ENCODE peak calls at places on chromosomes 7 and 10, in five cellular contexts. R, S, M, P and X are unnamed samples.

GRCh38 chr7:29331163-29331562 is 136.6 kb downstream of the CHN2 start:
- DNase-seq in M (no peak), R (no peak), S (no peak), P (no peak), X (no peak)

GRCh38 chr7:8035647-8036518 is 67.3 kb downstream of the GLCCI1 start:
- DNase-seq in M (peak; percentile 4), S (peak; percentile 40), R (no peak), P (no peak), X (peak; percentile 25)

GRCh38 chr7:45920543-45921380 is at the start of gene IGFBP3:
- DNase-seq in M (peak; percentile 87), R (no peak), S (peak; percentile 35), P (peak; percentile 73), X (peak; percentile 67)

GRCh38 chr7:76246804-76247389 is 45.2 kb downstream of the SRRM3 start:
- DNase-seq in P (no peak), R (no peak), S (no peak), M (no peak), X (no peak)

GRCh38 chr7:153446490-153446889 is 605.7 kb upstream of the DPP6 start:
- DNase-seq in S (no peak), P (no peak), M (no peak), R (no peak), X (no peak)

GRCh38 chr7:28626629-28627262 is 214.4 kb downstream of the CREB5 start:
- DNase-seq in S (peak; percentile 63), P (peak; percentile 70), R (peak; percentile 30), M (peak; percentile 49), X (peak; percentile 45)

GRCh38 chr7:71184136-71184535 is 52.2 kb downstream of the GALNT17 start:
- DNase-seq in P (no peak), M (no peak), R (no peak), S (no peak), X (no peak)

GRCh38 chr10:94762393-94762792 is at the start of gene CYP2C19:
- DNase-seq in P (no peak), M (no peak), S (no peak), R (no peak), X (no peak)

GRCh38 chr7:14896461-14896860 is 6.1 kb downstream of the DGKB start:
- DNase-seq in M (no peak), S (no peak), R (no peak), P (no peak), X (no peak)

GRCh38 chr7:139105037-139105382 is 4.5 kb downstream of the ZC3HAV1 start:
- DNase-seq in M (no peak), R (no peak), S (no peak), P (no peak), X (no peak)

GRCh38 chr7:132430863-132431822 is 145.1 kb downstream of the PLXNA4 start:
- DNase-seq in M (peak; percentile 99), P (no peak), S (peak; percentile 49), R (peak; percentile 34), X (peak; percentile 92)

GRCh38 chr7:155581954-155582353 is 35.6 kb upstream of the CNPY1 start:
- DNase-seq in R (no peak), S (no peak), P (no peak), M (no peak), X (no peak)

GRCh38 chr7:91407942-91408341 is 143.7 kb downstream of the FZD1 start:
- DNase-seq in M (no peak), R (no peak), P (no peak), S (no peak), X (no peak)

GRCh38 chr10:6204341-6205191 is 1.8 kb downstream of the PFKFB3 start:
- DNase-seq in S (no peak), M (peak; percentile 32), R (no peak), P (no peak), X (peak; percentile 78)

GRCh38 chr10:120336910-120337540 is 120.0 kb upstream of the PLPP4 start:
- DNase-seq in P (peak; percentile 78), S (peak; percentile 70), R (peak; percentile 61), M (peak; percentile 14), X (peak; percentile 17)

GRCh38 chr7:93046641-93047040 is 71.1 kb downstream of the SAMD9 start:
- DNase-seq in P (no peak), S (no peak), R (no peak), M (peak; percentile 63), X (no peak)

GRCh38 chr7:4131043-4131442 is 551.1 kb upstream of the FOXK1 start:
- DNase-seq in R (no peak), M (no peak), P (peak; percentile 51), S (no peak), X (no peak)

GRCh38 chr7:3272691-3273141 is 28.3 kb upstream of the SDK1 start:
- DNase-seq in M (peak; percentile 89), P (no peak), S (no peak), R (no peak), X (peak; percentile 98)

GRCh38 chr7:68684246-68684850 is 913.9 kb upstream of the AUTS2 start:
- DNase-seq in R (no peak), M (no peak), P (no peak), S (peak; percentile 68), X (no peak)

GRCh38 chr10:1287493-1288480 is 231.6 kb downstream of the WDR37 start:
- DNase-seq in R (no peak), M (no peak), P (no peak), S (peak; percentile 4), X (no peak)

GRCh38 chr7:36972140-36972518 is 247.8 kb upstream of the AOAH start:
- DNase-seq in P (no peak), R (no peak), S (no peak), M (no peak), X (no peak)

GRCh38 chr7:65233409-65234034 is 140.1 kb upstream of the ZNF92 start:
- DNase-seq in M (peak; percentile 64), R (no peak), P (no peak), S (no peak), X (no peak)

GRCh38 chr10:50224330-50224952 is 26.9 kb downstream of the ASAH2 start:
- DNase-seq in S (peak; percentile 80), P (peak; percentile 28), R (peak; percentile 20), M (peak; percentile 56), X (peak; percentile 55)

GRCh38 chr7:30466266-30466665 is 12.3 kb downstream of the NOD1 start:
- DNase-seq in S (no peak), P (no peak), M (no peak), R (no peak), X (peak; percentile 35)

GRCh38 chr10:74510594-74510993 is 315.8 kb upstream of the KAT6B start:
- DNase-seq in M (no peak), P (no peak), R (no peak), S (no peak), X (no peak)

GRCh38 chr10:8393531-8393930 is 339.0 kb downstream of the GATA3 start:
- DNase-seq in P (no peak), R (no peak), M (no peak), S (no peak), X (peak; percentile 56)

GRCh38 chr10:120543291-120543690 is 86.3 kb downstream of the PLPP4 start:
- DNase-seq in P (no peak), S (no peak), R (no peak), M (no peak), X (no peak)

GRCh38 chr7:55557666-55558188 is 14.6 kb downstream of the VOPP1 start:
- DNase-seq in R (no peak), P (peak; percentile 43), M (no peak), S (no peak), X (no peak)

GRCh38 chr7:63521-64021 is 128.8 kb upstream of the FAM20C start:
- DNase-seq in M (no peak), P (no peak), S (no peak), R (no peak), X (no peak)

GRCh38 chr10:74189999-74190421 is 39.0 kb downstream of the ADK start:
- DNase-seq in R (peak; percentile 31), S (peak; percentile 60), P (no peak), M (peak; percentile 69), X (peak; percentile 88)

GRCh38 chr10:128727114-128727513 is 600.9 kb upstream of the MKI67 start:
- DNase-seq in R (no peak), S (no peak), M (no peak), P (peak; percentile 33), X (no peak)

GRCh38 chr10:71805776-71806705 is 32.7 kb upstream of the VSIR start:
- DNase-seq in M (no peak), P (peak; percentile 71), R (no peak), S (no peak), X (no peak)

GRCh38 chr7:21429786-21430574 is 2.1 kb downstream of the SP4 start:
- DNase-seq in P (no peak), M (no peak), R (no peak), S (no peak), X (no peak)

GRCh38 chr7:24477807-24478655 is 95.2 kb upstream of the PALS2 start:
- DNase-seq in M (peak; percentile 94), R (no peak), S (peak; percentile 73), P (peak; percentile 27), X (peak; percentile 92)

GRCh38 chr7:134882481-134882880 is 103.0 kb downstream of the CALD1 start:
- DNase-seq in P (no peak), S (no peak), R (no peak), M (no peak), X (no peak)